ENCODE peak calls at places on chromosomes 3 and 15, in nine cellular contexts. K is A172; I is upper lobe of right lung; F is RWPE1; O is activated naive CD4-positive, alpha-beta T cell; P is mucosa of gallbladder; J is activated CD4-positive, alpha-beta T cell treated with anti-CD3 and anti-CD28 coated beads for 1 hour; B is substantia nigra; L is NCI-H2081. N is an unnamed sample.

GRCh38 chr3:126558336-126559071 is at the start of gene C3orf22:
- DNase-seq in K (no peak), I (peak; percentile 41), F (no peak), O (no peak), P (peak; percentile 2), J (peak; percentile 5), B (no peak), L (no peak), N (no peak)

GRCh38 chr15:61130945-61131597 is 98.0 kb downstream of the RORA start:
- DNase-seq in K (no peak), I (no peak), F (no peak), O (no peak), P (no peak), J (no peak), B (no peak), L (no peak), N (no peak)

GRCh38 chr3:188860147-188860546 is 311.6 kb upstream of the TPRG1 start:
- DNase-seq in K (peak; percentile 47), I (no peak), F (peak; percentile 18), O (no peak), P (no peak), J (no peak), B (no peak), L (no peak), N (no peak)

GRCh38 chr3:10945683-10946287 is 46.8 kb upstream of the SLC6A1 start:
- DNase-seq in K (peak; percentile 46), I (peak; percentile 82), F (peak; percentile 49), O (peak; percentile 24), P (peak; percentile 32), J (no peak), B (peak; percentile 50), L (peak; percentile 0), N (peak; percentile 72)

GRCh38 chr3:46520531-46520930 is 22.8 kb downstream of the RTP3 start:
- DNase-seq in K (no peak), I (no peak), F (peak; percentile 38), O (no peak), P (no peak), J (no peak), B (no peak), L (no peak), N (no peak)

GRCh38 chr3:57923101-57923500 is 85.1 kb upstream of the FLNB start:
- DNase-seq in K (no peak), I (no peak), F (no peak), O (no peak), P (no peak), J (no peak), B (no peak), L (no peak), N (no peak)

GRCh38 chr3:52396907-52397591 is 47.9 kb downstream of the SEMA3G start:
- DNase-seq in K (no peak), I (peak; percentile 46), F (no peak), O (no peak), P (no peak), J (no peak), B (no peak), L (no peak), N (no peak)

GRCh38 chr15:36617529-36618196 is 38.2 kb downstream of the CDIN1 start:
- DNase-seq in K (no peak), I (no peak), F (no peak), O (no peak), P (no peak), J (no peak), B (no peak), L (no peak), N (no peak)

GRCh38 chr15:65217526-65218482 is 6.5 kb upstream of the CILP start:
- DNase-seq in K (no peak), I (no peak), F (no peak), O (no peak), P (no peak), J (no peak), B (no peak), L (no peak), N (no peak)

GRCh38 chr15:81887913-81888312 is 157.9 kb downstream of the MEX3B start:
- DNase-seq in K (peak; percentile 44), I (no peak), F (peak; percentile 64), O (no peak), P (no peak), J (no peak), B (no peak), L (no peak), N (no peak)

GRCh38 chr15:80177151-80177550 is 24.4 kb downstream of the FAH start:
- DNase-seq in K (no peak), I (no peak), F (no peak), O (no peak), P (no peak), J (no peak), B (no peak), L (no peak), N (no peak)

GRCh38 chr15:50710585-50710984 is 24.0 kb upstream of the TRPM7 start:
- DNase-seq in K (no peak), I (no peak), F (no peak), O (no peak), P (no peak), J (no peak), B (no peak), L (no peak), N (no peak)

GRCh38 chr3:106631378-106632083 is 745.7 kb upstream of the CCDC54 start:
- DNase-seq in K (no peak), I (no peak), F (no peak), O (no peak), P (no peak), J (no peak), B (no peak), L (no peak), N (no peak)

GRCh38 chr3:12454076-12454807 is 30.0 kb upstream of the TSEN2 start:
- DNase-seq in K (no peak), I (no peak), F (peak; percentile 34), O (no peak), P (no peak), J (no peak), B (no peak), L (no peak), N (no peak)

GRCh38 chr15:70508561-70509281 is 254.6 kb downstream of the UACA start:
- DNase-seq in K (peak; percentile 83), I (no peak), F (peak; percentile 98), O (no peak), P (no peak), J (no peak), B (no peak), L (no peak), N (no peak)

N was measured in globus pallidus.